ENCODE peak calls at places on chromosomes 1 and 21, in six cellular contexts. One of them, this sample, is unnamed.

GRCh38 chr1:155934933-155935590 is 849 bp upstream of the KHDC4 start:
- DNase-seq in fibroblast of mammary gland: no peak
- DNase-seq in lower lobe of right lung: no peak
- DNase-seq in cardiac fibroblast: no peak
- DNase-seq in nucleus accumbens: no peak
- DNase-seq in NCI-H1930: no peak
- DNase-seq in this sample: no peak

GRCh38 chr21:16059981-16060380 is 330.2 kb downstream of the USP25 start:
- DNase-seq in nucleus accumbens: no peak
- DNase-seq in lower lobe of right lung: no peak
- DNase-seq in NCI-H1930: no peak
- DNase-seq in fibroblast of mammary gland: no peak
- DNase-seq in cardiac fibroblast: no peak
- DNase-seq in this sample: no peak

GRCh38 chr1:43452789-43453441 is 816 bp downstream of the HYI start:
- DNase-seq in fibroblast of mammary gland: peak
- DNase-seq in nucleus accumbens: no peak
- DNase-seq in lower lobe of right lung: no peak
- DNase-seq in cardiac fibroblast: peak
- DNase-seq in NCI-H1930: peak
- DNase-seq in this sample: no peak

GRCh38 chr1:91645031-91645430 is 144.4 kb downstream of the CDC7 start:
- DNase-seq in NCI-H1930: no peak
- DNase-seq in fibroblast of mammary gland: no peak
- DNase-seq in cardiac fibroblast: no peak
- DNase-seq in nucleus accumbens: no peak
- DNase-seq in lower lobe of right lung: no peak
- DNase-seq in this sample: no peak

GRCh38 chr1:167103236-167103894 is 9.5 kb downstream of the STYXL2 start:
- DNase-seq in lower lobe of right lung: no peak
- DNase-seq in fibroblast of mammary gland: peak
- DNase-seq in NCI-H1930: no peak
- DNase-seq in nucleus accumbens: no peak
- DNase-seq in cardiac fibroblast: no peak
- DNase-seq in this sample: no peak

GRCh38 chr1:41343790-41344679 is 17.2 kb upstream of the FOXO6 start:
- DNase-seq in lower lobe of right lung: no peak
- DNase-seq in nucleus accumbens: no peak
- DNase-seq in fibroblast of mammary gland: no peak
- DNase-seq in NCI-H1930: no peak
- DNase-seq in cardiac fibroblast: no peak
- DNase-seq in this sample: no peak

GRCh38 chr1:41662061-41662655 is 177.7 kb upstream of the EDN2 start:
- DNase-seq in cardiac fibroblast: peak
- DNase-seq in lower lobe of right lung: peak
- DNase-seq in fibroblast of mammary gland: peak
- DNase-seq in NCI-H1930: no peak
- DNase-seq in nucleus accumbens: no peak
- DNase-seq in this sample: peak

GRCh38 chr21:46151261-46151988 is 4.0 kb downstream of the FTCD start:
- DNase-seq in NCI-H1930: no peak
- DNase-seq in lower lobe of right lung: peak
- DNase-seq in fibroblast of mammary gland: no peak
- DNase-seq in nucleus accumbens: no peak
- DNase-seq in cardiac fibroblast: no peak
- DNase-seq in this sample: no peak

GRCh38 chr1:37471345-37472231 is 2.8 kb upstream of the ZC3H12A start:
- DNase-seq in NCI-H1930: no peak
- DNase-seq in fibroblast of mammary gland: peak
- DNase-seq in nucleus accumbens: no peak
- DNase-seq in lower lobe of right lung: peak
- DNase-seq in cardiac fibroblast: peak
- DNase-seq in this sample: peak

GRCh38 chr1:86084998-86085397 is 71.6 kb downstream of the COL24A1 start:
- DNase-seq in fibroblast of mammary gland: no peak
- DNase-seq in nucleus accumbens: no peak
- DNase-seq in cardiac fibroblast: no peak
- DNase-seq in NCI-H1930: no peak
- DNase-seq in lower lobe of right lung: no peak
- DNase-seq in this sample: no peak

GRCh38 chr1:16073490-16074104 is at the start of gene FAM131C:
- DNase-seq in lower lobe of right lung: no peak
- DNase-seq in cardiac fibroblast: no peak
- DNase-seq in fibroblast of mammary gland: no peak
- DNase-seq in nucleus accumbens: no peak
- DNase-seq in NCI-H1930: peak
- DNase-seq in this sample: no peak

GRCh38 chr1:98677288-98677687 is 15.8 kb downstream of the SNX7 start:
- DNase-seq in cardiac fibroblast: peak
- DNase-seq in nucleus accumbens: no peak
- DNase-seq in lower lobe of right lung: no peak
- DNase-seq in NCI-H1930: no peak
- DNase-seq in fibroblast of mammary gland: peak
- DNase-seq in this sample: no peak

GRCh38 chr1:206450271-206450670 is 20.0 kb upstream of the IKBKE start:
- DNase-seq in cardiac fibroblast: no peak
- DNase-seq in nucleus accumbens: no peak
- DNase-seq in lower lobe of right lung: no peak
- DNase-seq in fibroblast of mammary gland: no peak
- DNase-seq in NCI-H1930: no peak
- DNase-seq in this sample: no peak

GRCh38 chr1:53544731-53545515 is 85.7 kb downstream of the DMRTB1 start:
- DNase-seq in fibroblast of mammary gland: no peak
- DNase-seq in cardiac fibroblast: no peak
- DNase-seq in NCI-H1930: no peak
- DNase-seq in nucleus accumbens: no peak
- DNase-seq in lower lobe of right lung: peak
- DNase-seq in this sample: no peak

GRCh38 chr21:40967771-40968170 is 120.8 kb upstream of the DSCAM start:
- DNase-seq in fibroblast of mammary gland: no peak
- DNase-seq in nucleus accumbens: no peak
- DNase-seq in cardiac fibroblast: no peak
- DNase-seq in lower lobe of right lung: no peak
- DNase-seq in NCI-H1930: no peak
- DNase-seq in this sample: no peak

GRCh38 chr1:18481921-18482701 is 1.4 kb downstream of the KLHDC7A start:
- DNase-seq in lower lobe of right lung: no peak
- DNase-seq in fibroblast of mammary gland: no peak
- DNase-seq in cardiac fibroblast: no peak
- DNase-seq in nucleus accumbens: no peak
- DNase-seq in NCI-H1930: no peak
- DNase-seq in this sample: no peak

GRCh38 chr1:16129921-16130543 is 25.8 kb downstream of the EPHA2 start:
- DNase-seq in fibroblast of mammary gland: no peak
- DNase-seq in lower lobe of right lung: no peak
- DNase-seq in cardiac fibroblast: no peak
- DNase-seq in nucleus accumbens: no peak
- DNase-seq in NCI-H1930: no peak
- DNase-seq in this sample: no peak

GRCh38 chr1:119139393-119139792 is 1.1 kb downstream of the WARS2 start:
- DNase-seq in lower lobe of right lung: no peak
- DNase-seq in NCI-H1930: no peak
- DNase-seq in nucleus accumbens: no peak
- DNase-seq in cardiac fibroblast: no peak
- DNase-seq in fibroblast of mammary gland: no peak
- DNase-seq in this sample: no peak

GRCh38 chr1:159872896-159873295 is 10.4 kb upstream of the VSIG8 start:
- DNase-seq in lower lobe of right lung: no peak
- DNase-seq in fibroblast of mammary gland: no peak
- DNase-seq in nucleus accumbens: no peak
- DNase-seq in NCI-H1930: no peak
- DNase-seq in cardiac fibroblast: no peak
- DNase-seq in this sample: no peak

GRCh38 chr1:21206117-21206516 is 29.4 kb upstream of the EIF4G3 start:
- DNase-seq in cardiac fibroblast: peak
- DNase-seq in fibroblast of mammary gland: peak
- DNase-seq in nucleus accumbens: no peak
- DNase-seq in lower lobe of right lung: no peak
- DNase-seq in NCI-H1930: no peak
- DNase-seq in this sample: no peak

GRCh38 chr21:19031956-19032355 is 628.4 kb upstream of the TMPRSS15 start:
- DNase-seq in lower lobe of right lung: no peak
- DNase-seq in nucleus accumbens: no peak
- DNase-seq in fibroblast of mammary gland: no peak
- DNase-seq in cardiac fibroblast: no peak
- DNase-seq in NCI-H1930: no peak
- DNase-seq in this sample: no peak

GRCh38 chr21:42513151-42513984 is at the start of gene SLC37A1:
- DNase-seq in lower lobe of right lung: peak
- DNase-seq in fibroblast of mammary gland: no peak
- DNase-seq in NCI-H1930: no peak
- DNase-seq in nucleus accumbens: no peak
- DNase-seq in cardiac fibroblast: peak
- DNase-seq in this sample: no peak

GRCh38 chr1:45765999-45766792 is 15.7 kb upstream of the IPP start:
- DNase-seq in nucleus accumbens: no peak
- DNase-seq in lower lobe of right lung: no peak
- DNase-seq in NCI-H1930: no peak
- DNase-seq in cardiac fibroblast: no peak
- DNase-seq in fibroblast of mammary gland: peak
- DNase-seq in this sample: no peak

GRCh38 chr21:34552324-34553198 is 40.6 kb upstream of the KCNE1 start:
- DNase-seq in nucleus accumbens: no peak
- DNase-seq in fibroblast of mammary gland: peak
- DNase-seq in NCI-H1930: no peak
- DNase-seq in cardiac fibroblast: peak
- DNase-seq in lower lobe of right lung: no peak
- DNase-seq in this sample: no peak

This sample was measured in C1 segment of cervical spinal cord.